ENCODE peak calls at places on chromosomes 6 and 20, in five cellular contexts. One of them, this sample, is unnamed.

GRCh38 chr20:58944610-58945009 is 36.4 kb upstream of the NELFCD start:
- DNase-seq in EH: no peak
- DNase-seq in BJ: no peak
- DNase-seq in osteocyte: no peak
- DNase-seq in activated CD4-positive, alpha-beta T cell treated with anti-CD3 and anti-CD28 coated beads, Interleukin-2, amount 50 U/mL, for 24 hours: no peak
- DNase-seq in this sample: no peak

GRCh38 chr20:31695849-31696804 is 26.5 kb downstream of the BCL2L1 start:
- DNase-seq in EH: peak; percentile 97
- DNase-seq in BJ: peak; percentile 70
- DNase-seq in osteocyte: no peak
- DNase-seq in activated CD4-positive, alpha-beta T cell treated with anti-CD3 and anti-CD28 coated beads, Interleukin-2, amount 50 U/mL, for 24 hours: no peak
- DNase-seq in this sample: no peak

GRCh38 chr6:135012764-135013163 is 41.9 kb downstream of the HBS1L start:
- DNase-seq in EH: peak; percentile 68
- DNase-seq in BJ: peak; percentile 31
- DNase-seq in osteocyte: no peak
- DNase-seq in activated CD4-positive, alpha-beta T cell treated with anti-CD3 and anti-CD28 coated beads, Interleukin-2, amount 50 U/mL, for 24 hours: no peak
- DNase-seq in this sample: no peak

GRCh38 chr6:47360388-47360787 is 50.7 kb upstream of the TNFRSF21 start:
- DNase-seq in EH: no peak
- DNase-seq in BJ: no peak
- DNase-seq in osteocyte: no peak
- DNase-seq in activated CD4-positive, alpha-beta T cell treated with anti-CD3 and anti-CD28 coated beads, Interleukin-2, amount 50 U/mL, for 24 hours: no peak
- DNase-seq in this sample: no peak

GRCh38 chr6:26445934-26446667 is 5.8 kb downstream of the BTN3A3 start:
- DNase-seq in EH: peak; percentile 9
- DNase-seq in BJ: no peak
- DNase-seq in osteocyte: no peak
- DNase-seq in activated CD4-positive, alpha-beta T cell treated with anti-CD3 and anti-CD28 coated beads, Interleukin-2, amount 50 U/mL, for 24 hours: peak; percentile 18
- DNase-seq in this sample: no peak

GRCh38 chr20:21435576-21435975 is 38.2 kb upstream of the NKX2-4 start:
- DNase-seq in EH: peak; percentile 55
- DNase-seq in BJ: no peak
- DNase-seq in osteocyte: no peak
- DNase-seq in activated CD4-positive, alpha-beta T cell treated with anti-CD3 and anti-CD28 coated beads, Interleukin-2, amount 50 U/mL, for 24 hours: no peak
- DNase-seq in this sample: no peak

GRCh38 chr6:4687989-4688947 is 87.9 kb upstream of the CDYL start:
- DNase-seq in EH: peak; percentile 82
- DNase-seq in BJ: peak; percentile 41
- DNase-seq in osteocyte: no peak
- DNase-seq in activated CD4-positive, alpha-beta T cell treated with anti-CD3 and anti-CD28 coated beads, Interleukin-2, amount 50 U/mL, for 24 hours: no peak
- DNase-seq in this sample: no peak

GRCh38 chr6:30500421-30501069 is 11.2 kb downstream of the HLA-E start:
- DNase-seq in EH: peak; percentile 63
- DNase-seq in BJ: no peak
- DNase-seq in osteocyte: no peak
- DNase-seq in activated CD4-positive, alpha-beta T cell treated with anti-CD3 and anti-CD28 coated beads, Interleukin-2, amount 50 U/mL, for 24 hours: no peak
- DNase-seq in this sample: no peak

GRCh38 chr6:72855471-72855870 is 233.6 kb downstream of the KCNQ5 start:
- DNase-seq in EH: peak; percentile 65
- DNase-seq in BJ: no peak
- DNase-seq in osteocyte: no peak
- DNase-seq in activated CD4-positive, alpha-beta T cell treated with anti-CD3 and anti-CD28 coated beads, Interleukin-2, amount 50 U/mL, for 24 hours: no peak
- DNase-seq in this sample: no peak

GRCh38 chr20:22687676-22688360 is 103.4 kb upstream of the FOXA2 start:
- DNase-seq in EH: no peak
- DNase-seq in BJ: no peak
- DNase-seq in osteocyte: no peak
- DNase-seq in activated CD4-positive, alpha-beta T cell treated with anti-CD3 and anti-CD28 coated beads, Interleukin-2, amount 50 U/mL, for 24 hours: no peak
- DNase-seq in this sample: peak; percentile 69

GRCh38 chr6:54070025-54070424 is 41.2 kb upstream of the MLIP start:
- DNase-seq in EH: no peak
- DNase-seq in BJ: no peak
- DNase-seq in osteocyte: no peak
- DNase-seq in activated CD4-positive, alpha-beta T cell treated with anti-CD3 and anti-CD28 coated beads, Interleukin-2, amount 50 U/mL, for 24 hours: no peak
- DNase-seq in this sample: no peak

GRCh38 chr20:2535711-2536561 is 437 bp upstream of the TMC2 start:
- DNase-seq in EH: no peak
- DNase-seq in BJ: no peak
- DNase-seq in osteocyte: no peak
- DNase-seq in activated CD4-positive, alpha-beta T cell treated with anti-CD3 and anti-CD28 coated beads, Interleukin-2, amount 50 U/mL, for 24 hours: no peak
- DNase-seq in this sample: no peak

GRCh38 chr6:140827593-140827992 is 1305.1 kb upstream of the GJE1 start:
- DNase-seq in EH: no peak
- DNase-seq in BJ: no peak
- DNase-seq in osteocyte: no peak
- DNase-seq in activated CD4-positive, alpha-beta T cell treated with anti-CD3 and anti-CD28 coated beads, Interleukin-2, amount 50 U/mL, for 24 hours: no peak
- DNase-seq in this sample: no peak

GRCh38 chr20:61744691-61745396 is 320.8 kb downstream of the TAF4 start:
- DNase-seq in EH: peak; percentile 8
- DNase-seq in BJ: no peak
- DNase-seq in osteocyte: no peak
- DNase-seq in activated CD4-positive, alpha-beta T cell treated with anti-CD3 and anti-CD28 coated beads, Interleukin-2, amount 50 U/mL, for 24 hours: no peak
- DNase-seq in this sample: no peak

GRCh38 chr6:5732496-5732895 is 274.2 kb downstream of the NRN1 start:
- DNase-seq in EH: no peak
- DNase-seq in BJ: no peak
- DNase-seq in osteocyte: no peak
- DNase-seq in activated CD4-positive, alpha-beta T cell treated with anti-CD3 and anti-CD28 coated beads, Interleukin-2, amount 50 U/mL, for 24 hours: no peak
- DNase-seq in this sample: no peak

GRCh38 chr6:142300758-142301251 is 1.0 kb upstream of the ADGRG6 start:
- DNase-seq in EH: peak; percentile 63
- DNase-seq in BJ: no peak
- DNase-seq in osteocyte: no peak
- DNase-seq in activated CD4-positive, alpha-beta T cell treated with anti-CD3 and anti-CD28 coated beads, Interleukin-2, amount 50 U/mL, for 24 hours: no peak
- DNase-seq in this sample: no peak

GRCh38 chr6:25250878-25251277 is 28.3 kb upstream of the CARMIL1 start:
- DNase-seq in EH: peak; percentile 72
- DNase-seq in BJ: no peak
- DNase-seq in osteocyte: no peak
- DNase-seq in activated CD4-positive, alpha-beta T cell treated with anti-CD3 and anti-CD28 coated beads, Interleukin-2, amount 50 U/mL, for 24 hours: peak; percentile 9
- DNase-seq in this sample: no peak

GRCh38 chr20:22511943-22512910 is 72.1 kb downstream of the FOXA2 start:
- DNase-seq in EH: no peak
- DNase-seq in BJ: no peak
- DNase-seq in osteocyte: peak; percentile 54
- DNase-seq in activated CD4-positive, alpha-beta T cell treated with anti-CD3 and anti-CD28 coated beads, Interleukin-2, amount 50 U/mL, for 24 hours: no peak
- DNase-seq in this sample: no peak

GRCh38 chr20:61353261-61353995 is 101.4 kb downstream of the CDH4 start:
- DNase-seq in EH: peak; percentile 13
- DNase-seq in BJ: no peak
- DNase-seq in osteocyte: no peak
- DNase-seq in activated CD4-positive, alpha-beta T cell treated with anti-CD3 and anti-CD28 coated beads, Interleukin-2, amount 50 U/mL, for 24 hours: no peak
- DNase-seq in this sample: no peak

GRCh38 chr6:134007077-134007476 is 45.3 kb downstream of the SLC2A12 start:
- DNase-seq in EH: no peak
- DNase-seq in BJ: no peak
- DNase-seq in osteocyte: no peak
- DNase-seq in activated CD4-positive, alpha-beta T cell treated with anti-CD3 and anti-CD28 coated beads, Interleukin-2, amount 50 U/mL, for 24 hours: no peak
- DNase-seq in this sample: no peak

GRCh38 chr20:1225263-1225728 is 548 bp upstream of the RAD21L1 start:
- DNase-seq in EH: no peak
- DNase-seq in BJ: no peak
- DNase-seq in osteocyte: no peak
- DNase-seq in activated CD4-positive, alpha-beta T cell treated with anti-CD3 and anti-CD28 coated beads, Interleukin-2, amount 50 U/mL, for 24 hours: no peak
- DNase-seq in this sample: no peak

GRCh38 chr20:44566018-44566417 is 16.4 kb upstream of the PKIG start:
- DNase-seq in EH: peak; percentile 71
- DNase-seq in BJ: peak; percentile 61
- DNase-seq in osteocyte: no peak
- DNase-seq in activated CD4-positive, alpha-beta T cell treated with anti-CD3 and anti-CD28 coated beads, Interleukin-2, amount 50 U/mL, for 24 hours: no peak
- DNase-seq in this sample: no peak

GRCh38 chr6:45075246-45075645 is 252.9 kb upstream of the RUNX2 start:
- DNase-seq in EH: peak; percentile 91
- DNase-seq in BJ: peak; percentile 86
- DNase-seq in osteocyte: no peak
- DNase-seq in activated CD4-positive, alpha-beta T cell treated with anti-CD3 and anti-CD28 coated beads, Interleukin-2, amount 50 U/mL, for 24 hours: no peak
- DNase-seq in this sample: no peak

GRCh38 chr6:1297746-1298145 is 14.2 kb upstream of the FOXQ1 start:
- DNase-seq in EH: peak; percentile 82
- DNase-seq in BJ: peak; percentile 43
- DNase-seq in osteocyte: no peak
- DNase-seq in activated CD4-positive, alpha-beta T cell treated with anti-CD3 and anti-CD28 coated beads, Interleukin-2, amount 50 U/mL, for 24 hours: no peak
- DNase-seq in this sample: no peak

GRCh38 chr20:37524859-37525708 is 2.6 kb downstream of the BLCAP start:
- DNase-seq in EH: peak; percentile 62
- DNase-seq in BJ: no peak
- DNase-seq in osteocyte: no peak
- DNase-seq in activated CD4-positive, alpha-beta T cell treated with anti-CD3 and anti-CD28 coated beads, Interleukin-2, amount 50 U/mL, for 24 hours: no peak
- DNase-seq in this sample: no peak

GRCh38 chr6:124659427-124659826 is 302.8 kb upstream of the RNF217 start:
- DNase-seq in EH: peak; percentile 1
- DNase-seq in BJ: no peak
- DNase-seq in osteocyte: no peak
- DNase-seq in activated CD4-positive, alpha-beta T cell treated with anti-CD3 and anti-CD28 coated beads, Interleukin-2, amount 50 U/mL, for 24 hours: no peak
- DNase-seq in this sample: no peak

GRCh38 chr6:43083041-43083669 is 7.0 kb downstream of the PTK7 start:
- DNase-seq in EH: peak; percentile 52
- DNase-seq in BJ: no peak
- DNase-seq in osteocyte: no peak
- DNase-seq in activated CD4-positive, alpha-beta T cell treated with anti-CD3 and anti-CD28 coated beads, Interleukin-2, amount 50 U/mL, for 24 hours: no peak
- DNase-seq in this sample: no peak

GRCh38 chr6:150269857-150270223 is 99.0 kb upstream of the IYD start:
- DNase-seq in EH: peak; percentile 47
- DNase-seq in BJ: no peak
- DNase-seq in osteocyte: no peak
- DNase-seq in activated CD4-positive, alpha-beta T cell treated with anti-CD3 and anti-CD28 coated beads, Interleukin-2, amount 50 U/mL, for 24 hours: no peak
- DNase-seq in this sample: no peak